ENCODE peak calls at places on chromosomes 3 and 15, in four cellular contexts. One of them, this sample, is unnamed.

GRCh38 chr3:177460100-177460499 is 262.8 kb upstream of the TBL1XR1 start:
- DNase-seq in adrenal gland: no peak
- DNase-seq in occipital lobe: no peak
- DNase-seq in effector CD4-positive, alpha-beta T cell: no peak
- DNase-seq in this sample: no peak

GRCh38 chr3:23748398-23749110 is 57.2 kb upstream of the UBE2E1 start:
- DNase-seq in occipital lobe: no peak
- DNase-seq in effector CD4-positive, alpha-beta T cell: no peak
- DNase-seq in adrenal gland: no peak
- DNase-seq in this sample: no peak

GRCh38 chr3:73144276-73144675 is 82.8 kb downstream of the EBLN2 start:
- DNase-seq in adrenal gland: no peak
- DNase-seq in occipital lobe: no peak
- DNase-seq in effector CD4-positive, alpha-beta T cell: no peak
- DNase-seq in this sample: no peak

GRCh38 chr3:138331143-138331894 is 1.7 kb upstream of the NME9 start:
- DNase-seq in effector CD4-positive, alpha-beta T cell: no peak
- DNase-seq in adrenal gland: no peak
- DNase-seq in occipital lobe: no peak
- DNase-seq in this sample: no peak

GRCh38 chr3:151960956-151961580 is 87.6 kb downstream of the SUCNR1 start:
- DNase-seq in occipital lobe: no peak
- DNase-seq in adrenal gland: no peak
- DNase-seq in effector CD4-positive, alpha-beta T cell: no peak
- DNase-seq in this sample: no peak

GRCh38 chr15:29942144-29942543 is 119.9 kb upstream of the TJP1 start:
- DNase-seq in adrenal gland: no peak
- DNase-seq in effector CD4-positive, alpha-beta T cell: no peak
- DNase-seq in occipital lobe: no peak
- DNase-seq in this sample: no peak

GRCh38 chr3:105806361-105806760 is 62.5 kb downstream of the CBLB start:
- DNase-seq in effector CD4-positive, alpha-beta T cell: peak
- DNase-seq in adrenal gland: no peak
- DNase-seq in occipital lobe: no peak
- DNase-seq in this sample: peak

GRCh38 chr3:146382386-146382785 is 87.0 kb downstream of the PLSCR2 start:
- DNase-seq in adrenal gland: no peak
- DNase-seq in effector CD4-positive, alpha-beta T cell: no peak
- DNase-seq in occipital lobe: no peak
- DNase-seq in this sample: no peak

GRCh38 chr15:39479916-39480315 is 101.0 kb upstream of the THBS1 start:
- DNase-seq in occipital lobe: no peak
- DNase-seq in effector CD4-positive, alpha-beta T cell: no peak
- DNase-seq in adrenal gland: no peak
- DNase-seq in this sample: no peak

GRCh38 chr15:47358876-47359275 is 358.4 kb upstream of the SEMA6D start:
- DNase-seq in occipital lobe: no peak
- DNase-seq in effector CD4-positive, alpha-beta T cell: no peak
- DNase-seq in adrenal gland: no peak
- DNase-seq in this sample: no peak

GRCh38 chr3:58824285-58824684 is 157.7 kb upstream of the FAM3D start:
- DNase-seq in adrenal gland: peak
- DNase-seq in effector CD4-positive, alpha-beta T cell: no peak
- DNase-seq in occipital lobe: peak
- DNase-seq in this sample: no peak

GRCh38 chr3:60610441-60611112 is 640.7 kb downstream of the FHIT start:
- DNase-seq in effector CD4-positive, alpha-beta T cell: no peak
- DNase-seq in occipital lobe: no peak
- DNase-seq in adrenal gland: no peak
- DNase-seq in this sample: no peak

GRCh38 chr15:65916664-65917406 is 47.5 kb downstream of the RAB11A start:
- DNase-seq in occipital lobe: peak
- DNase-seq in effector CD4-positive, alpha-beta T cell: no peak
- DNase-seq in adrenal gland: peak
- DNase-seq in this sample: no peak

GRCh38 chr3:65714138-65714537 is 324.6 kb downstream of the MAGI1 start:
- DNase-seq in adrenal gland: no peak
- DNase-seq in effector CD4-positive, alpha-beta T cell: no peak
- DNase-seq in occipital lobe: no peak
- DNase-seq in this sample: no peak

GRCh38 chr3:125207507-125207906 is 5.0 kb downstream of the SLC12A8 start:
- DNase-seq in occipital lobe: no peak
- DNase-seq in adrenal gland: no peak
- DNase-seq in effector CD4-positive, alpha-beta T cell: no peak
- DNase-seq in this sample: no peak

GRCh38 chr15:68054658-68055223 is 626 bp downstream of the PIAS1 start:
- DNase-seq in adrenal gland: peak
- DNase-seq in occipital lobe: peak
- DNase-seq in effector CD4-positive, alpha-beta T cell: peak
- DNase-seq in this sample: peak

GRCh38 chr3:152474585-152474984 is 205.9 kb downstream of the MBNL1 start:
- DNase-seq in effector CD4-positive, alpha-beta T cell: no peak
- DNase-seq in adrenal gland: no peak
- DNase-seq in occipital lobe: no peak
- DNase-seq in this sample: no peak

GRCh38 chr3:144522461-144522860 is 550.8 kb downstream of the DIPK2A start:
- DNase-seq in adrenal gland: no peak
- DNase-seq in effector CD4-positive, alpha-beta T cell: no peak
- DNase-seq in occipital lobe: no peak
- DNase-seq in this sample: no peak

GRCh38 chr3:188272481-188273372 is 118.8 kb downstream of the LPP start:
- DNase-seq in effector CD4-positive, alpha-beta T cell: no peak
- DNase-seq in occipital lobe: no peak
- DNase-seq in adrenal gland: no peak
- DNase-seq in this sample: no peak

GRCh38 chr3:58607816-58608215 is 30.6 kb upstream of the FAM107A start:
- DNase-seq in effector CD4-positive, alpha-beta T cell: no peak
- DNase-seq in adrenal gland: no peak
- DNase-seq in occipital lobe: no peak
- DNase-seq in this sample: no peak

GRCh38 chr3:31848921-31849320 is 132.1 kb downstream of the OSBPL10 start:
- DNase-seq in occipital lobe: no peak
- DNase-seq in adrenal gland: no peak
- DNase-seq in effector CD4-positive, alpha-beta T cell: no peak
- DNase-seq in this sample: no peak

GRCh38 chr3:46679681-46680080 is 13.8 kb downstream of the ALS2CL start:
- DNase-seq in adrenal gland: no peak
- DNase-seq in occipital lobe: no peak
- DNase-seq in effector CD4-positive, alpha-beta T cell: no peak
- DNase-seq in this sample: no peak

GRCh38 chr3:31762016-31762764 is 218.9 kb downstream of the OSBPL10 start:
- DNase-seq in occipital lobe: no peak
- DNase-seq in effector CD4-positive, alpha-beta T cell: no peak
- DNase-seq in adrenal gland: no peak
- DNase-seq in this sample: no peak